ENCODE peak calls at places on chromosome 1, in four cellular contexts. V, C, O and X are unnamed samples.

GRCh38 chr1:203450541-203451149 is 25.0 kb upstream of the PRELP start:
- DNase-seq in V (no peak), C (no peak), O (no peak), X (no peak)

GRCh38 chr1:22760453-22760852 is 49.8 kb downstream of the EPHB2 start:
- DNase-seq in V (no peak), C (no peak), O (no peak), X (no peak)

GRCh38 chr1:153253693-153254092 is 5.8 kb upstream of the LORICRIN start:
- DNase-seq in V (no peak), C (no peak), O (no peak), X (peak; percentile 35)

GRCh38 chr1:1079408-1080121 is 5.5 kb upstream of the RNF223 start:
- DNase-seq in V (peak; percentile 92), C (peak; percentile 8), O (peak; percentile 14), X (peak; percentile 70)

GRCh38 chr1:70079546-70079945 is 125.8 kb downstream of the LRRC40 start:
- DNase-seq in V (no peak), C (no peak), O (no peak), X (no peak)

GRCh38 chr1:20440785-20441200 is 45.2 kb downstream of the CAMK2N1 start:
- DNase-seq in V (peak; percentile 49), C (no peak), O (peak; percentile 33), X (peak; percentile 47)

GRCh38 chr1:19668893-19669292 is 4.2 kb downstream of the HTR6 start:
- DNase-seq in V (no peak), C (no peak), O (no peak), X (no peak)

GRCh38 chr1:28301368-28302174 is 27.3 kb upstream of the MED18 start:
- DNase-seq in V (no peak), C (no peak), O (no peak), X (peak; percentile 70)

GRCh38 chr1:29569971-29570634 is 333.8 kb downstream of the PTPRU start:
- DNase-seq in V (no peak), C (no peak), O (no peak), X (no peak)